ENCODE peak calls at places on chromosome X, in eight cellular contexts. T is IMR-90, X is pancreas, F is hepatocyte, R is SK-N-SH, I is PC-3, B is breast epithelium, O is astrocyte. P is an unnamed sample. For H3K36me3, the result is how much of the 10 kb centered on the place peaks cover.

GRCh38 chrX:134642394-134642793 is 15.9 kb downstream of the PLAC1 start:
- DNase-seq in T (no peak), X (no peak), F (no peak), R (no peak), I (no peak), B (no peak), O (no peak), P (no peak)

GRCh38 chrX:72306085-72306801 is 529 bp upstream of the CITED1 start:
- DNase-seq in T (no peak), X (no peak), F (no peak), R (peak), I (peak), B (no peak), O (no peak), P (no peak)

GRCh38 chrX:16433021-16433420 is 216.9 kb upstream of the S100G start:
- DNase-seq in T (no peak), X (no peak), F (no peak), R (no peak), I (no peak), B (no peak), O (no peak), P (no peak)

GRCh38 chrX:53261573-53261972 is 19.8 kb downstream of the IQSEC2 start:
- DNase-seq in T (no peak), X (no peak), F (no peak), R (no peak), I (no peak), B (no peak), O (no peak), P (no peak)

GRCh38 chrX:24260827-24261550 is 52.9 kb downstream of the SUPT20HL2 start:
- DNase-seq in T (peak), X (no peak), F (peak), R (no peak), I (no peak), B (peak), O (peak), P (no peak)

GRCh38 chrX:38891641-38892413 is 90.6 kb downstream of the MID1IP1 start:
- DNase-seq in T (peak), X (no peak), F (no peak), R (no peak), I (no peak), B (no peak), O (peak), P (peak)

GRCh38 chrX:40205471-40205870 is 107.7 kb upstream of the BCOR start:
- DNase-seq in T (no peak), X (no peak), F (no peak), R (no peak), I (no peak), B (no peak), O (no peak), P (no peak)

GRCh38 chrX:85977218-85977617 is 70.1 kb downstream of the CHM start:
- DNase-seq in T (no peak), X (no peak), F (no peak), R (no peak), I (no peak), B (no peak), O (no peak), P (peak)

GRCh38 chrX:39438603-39439602 is 637.6 kb downstream of the MID1IP1 start:
- DNase-seq in T (no peak), X (no peak), F (no peak), R (no peak), I (no peak), B (no peak), O (no peak), P (no peak)

GRCh38 chrX:65596270-65596669 is 61.7 kb upstream of the LAS1L start:
- DNase-seq in T (peak), X (no peak), F (no peak), R (no peak), I (peak), B (peak), O (peak), P (no peak)

GRCh38 chrX:103688949-103689348 is 2.5 kb upstream of the MORF4L2 start:
- DNase-seq in T (peak), X (no peak), F (peak), R (peak), I (peak), B (no peak), O (peak), P (peak)

GRCh38 chrX:64379924-64380323 is 15.3 kb downstream of the MTMR8 start:
- DNase-seq in T (no peak), X (no peak), F (no peak), R (no peak), I (no peak), B (no peak), O (no peak), P (no peak)

GRCh38 chrX:118346258-118347094 is 570 bp downstream of the WDR44 start:
- DNase-seq in T (no peak), X (peak), F (peak), R (peak), I (peak), B (peak), O (no peak), P (peak)

GRCh38 chrX:2484721-2485459 is 15.9 kb downstream of the DHRSX start:
- DNase-seq in T (peak), X (no peak), F (no peak), R (no peak), I (no peak), B (no peak), O (peak), P (no peak)

GRCh38 chrX:77788050-77788449 is 2.0 kb upstream of the ATRX start:
- DNase-seq in T (peak), X (no peak), F (peak), R (no peak), I (no peak), B (no peak), O (no peak), P (no peak)

GRCh38 chrX:68183612-68184214 is 249.6 kb downstream of the OPHN1 start:
- DNase-seq in T (peak), X (no peak), F (peak), R (peak), I (peak), B (no peak), O (no peak), P (no peak)

GRCh38 chrX:110964761-110965160 is 131.2 kb upstream of the PAK3 start:
- DNase-seq in T (no peak), X (peak), F (no peak), R (no peak), I (no peak), B (no peak), O (no peak), P (no peak)

GRCh38 chrX:48981178-48981577 is 9.5 kb upstream of the KCND1 start:
- DNase-seq in T (no peak), X (no peak), F (no peak), R (no peak), I (no peak), B (no peak), O (no peak), P (no peak)
- H3K36me3 ChIP-seq in T (under half), X (under half), F (under half), R (under half), I (under half), B (under half), O (under half), P (under half)

GRCh38 chrX:136452614-136453013 is 35.1 kb upstream of the BRS3 start:
- DNase-seq in T (no peak), X (no peak), F (no peak), R (no peak), I (no peak), B (no peak), O (no peak), P (no peak)
- TF ChIP-seq CTCF in T (no peak), X (no peak), F (no peak), R (no peak), I (no peak), B (no peak), O (no peak), P (no peak)

GRCh38 chrX:21749924-21750323 is 8.0 kb downstream of the SMPX start:
- DNase-seq in T (no peak), X (no peak), F (no peak), R (no peak), I (no peak), B (no peak), O (no peak), P (no peak)

GRCh38 chrX:21745756-21746155 is 12.2 kb downstream of the SMPX start:
- DNase-seq in T (peak), X (no peak), F (peak), R (peak), I (peak), B (no peak), O (no peak), P (no peak)

GRCh38 chrX:21744721-21745120 is 13.2 kb downstream of the SMPX start:
- DNase-seq in T (no peak), X (no peak), F (no peak), R (no peak), I (no peak), B (no peak), O (no peak), P (no peak)

GRCh38 chrX:21747523-21747922 is 10.4 kb downstream of the SMPX start:
- DNase-seq in T (no peak), X (no peak), F (no peak), R (no peak), I (no peak), B (no peak), O (no peak), P (no peak)

GRCh38 chrX:21748235-21748634 is 9.7 kb downstream of the SMPX start:
- DNase-seq in T (no peak), X (no peak), F (no peak), R (no peak), I (no peak), B (no peak), O (no peak), P (no peak)
- H3K4me3 ChIP-seq in T (no peak), X (no peak), F (no peak), R (no peak), I (no peak), B (no peak), O (no peak), P (no peak)

GRCh38 chrX:47202316-47202715 is 8.7 kb downstream of the UBA1 start:
- DNase-seq in T (no peak), X (peak), F (no peak), R (no peak), I (no peak), B (no peak), O (no peak), P (no peak)

GRCh38 chrX:47199286-47199685 is 5.7 kb downstream of the UBA1 start:
- DNase-seq in T (no peak), X (no peak), F (no peak), R (no peak), I (no peak), B (no peak), O (no peak), P (no peak)

GRCh38 chrX:47200385-47201150 is 6.9 kb downstream of the UBA1 start:
- DNase-seq in T (peak), X (peak), F (peak), R (no peak), I (peak), B (no peak), O (peak), P (no peak)

GRCh38 chrX:47202877-47203276 is 9.2 kb downstream of the UBA1 start:
- DNase-seq in T (no peak), X (peak), F (no peak), R (no peak), I (no peak), B (no peak), O (no peak), P (no peak)

DNA sequence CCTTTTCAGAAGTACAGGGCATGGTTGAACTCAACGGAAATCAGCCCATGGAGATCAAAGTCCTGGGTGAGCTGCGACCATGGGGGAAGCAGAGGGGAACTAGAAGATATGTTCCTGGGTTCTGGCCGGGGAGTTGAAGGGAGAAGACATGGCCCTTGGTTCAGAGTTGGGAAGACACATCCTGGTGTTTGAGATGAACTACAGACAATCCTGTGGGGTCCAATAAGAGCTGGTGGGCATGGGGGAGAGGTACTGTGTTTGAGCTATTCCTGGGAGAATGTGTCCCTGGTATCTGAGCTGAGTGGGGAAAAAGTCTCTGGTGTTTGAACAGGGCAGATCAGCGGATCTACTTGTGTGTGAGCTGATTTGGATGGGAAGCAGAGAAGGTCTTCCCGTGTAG is 7.9 kb downstream of the UBA1 start:
- DNase-seq in T (no peak), X (no peak), F (no peak), R (no peak), I (no peak), B (no peak), O (no peak), P (no peak)
- H3K36me3 ChIP-seq in T (half or more), X (under half), F (under half), R (half or more), I (half or more), B (under half), O (under half), P (half or more)

GRCh38 chrX:153926863-153927685 is 1.0 kb upstream of the ARHGAP4 start:
- DNase-seq in T (peak), X (peak), F (peak), R (peak), I (peak), B (peak), O (peak), P (peak)
- TF ChIP-seq CTCF in T (no peak), X (no peak), F (no peak), R (no peak), I (no peak), B (no peak), O (no peak), P (peak)

DNA sequence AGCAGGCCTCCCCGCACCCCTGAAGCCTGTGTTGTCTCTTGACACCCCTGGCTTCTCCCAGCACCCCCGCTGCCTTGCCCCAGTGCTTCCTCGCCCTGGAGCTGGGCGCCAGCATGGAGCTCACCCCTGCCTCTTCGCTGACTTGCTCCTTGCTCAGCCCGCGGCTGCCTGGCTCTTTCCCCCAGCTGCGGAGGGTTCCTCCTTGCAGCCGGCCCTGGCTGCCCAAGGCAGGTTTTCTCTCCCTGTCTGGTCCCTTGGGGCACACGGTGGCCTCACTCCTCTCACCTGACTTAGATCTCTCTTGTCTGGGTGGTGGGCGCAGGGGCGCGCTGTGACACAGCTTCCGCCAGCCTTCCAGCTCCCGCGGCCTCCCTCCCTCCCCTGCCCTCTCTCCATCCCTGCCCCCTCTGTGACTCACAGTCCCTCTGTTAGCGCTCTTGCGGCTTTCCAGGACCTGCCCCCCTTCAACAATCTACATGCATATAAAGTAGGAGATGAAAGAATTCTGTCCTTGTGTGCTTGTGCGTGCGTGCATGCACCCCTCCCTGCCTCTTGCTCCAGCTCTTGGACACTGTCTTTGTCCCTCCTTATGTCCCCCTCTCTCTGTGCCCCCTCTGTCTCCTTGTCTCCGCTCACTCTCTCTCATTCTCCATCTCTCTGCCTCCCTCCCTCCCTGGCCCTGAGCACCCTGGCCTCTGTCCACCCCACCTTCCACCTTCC is 2.2 kb downstream of the PLXNB3 start:
- DNase-seq in T (peak), X (peak), F (peak), R (peak), I (peak), B (no peak), O (peak), P (peak)
- H3K4me3 ChIP-seq in T (peak), X (no peak), F (no peak), R (peak), I (peak), B (no peak), O (peak), P (no peak)

GRCh38 chrX:136867518-136867917 is 13.0 kb downstream of the RBMX start:
- DNase-seq in T (peak), X (no peak), F (no peak), R (no peak), I (no peak), B (no peak), O (no peak), P (no peak)
- H3K36me3 ChIP-seq in T (under half), X (under half), F (under half), R (under half), I (under half), B (under half), O (under half), P (under half)

GRCh38 chrX:15269618-15270521 is at the start of gene ASB9:
- DNase-seq in T (peak), X (peak), F (peak), R (peak), I (peak), B (no peak), O (peak), P (no peak)
- TF ChIP-seq CTCF in T (no peak), X (no peak), F (no peak), R (no peak), I (no peak), B (no peak), O (no peak), P (no peak)